ENCODE peak calls at places on chromosomes 3 and 15, in eight cellular contexts. G is CD8-positive, alpha-beta memory T cell; Z is activated CD4-positive, alpha-beta T cell treated with anti-CD3 and anti-CD28 coated beads for 24 hours; B is H54; V is NCI-H1694; U is AG10803; K is fibroblast of mammary gland; D is HEK293T. H is an unnamed sample.

GRCh38 chr3:179541094-179541493 is 21.6 kb upstream of the ACTL6A start:
- DNase-seq in G (no peak), Z (no peak), B (no peak), V (no peak), U (no peak), K (no peak), D (no peak), H (no peak)

GRCh38 chr15:57747206-57747605 is 40.7 kb downstream of the POLR2M start:
- DNase-seq in G (no peak), Z (no peak), B (no peak), V (no peak), U (no peak), K (peak), D (no peak), H (no peak)

GRCh38 chr15:73710321-73710720 is 26.1 kb downstream of the CD276 start:
- DNase-seq in G (no peak), Z (no peak), B (no peak), V (no peak), U (no peak), K (no peak), D (no peak), H (no peak)

GRCh38 chr15:56052389-56053045 is 59.1 kb upstream of the NEDD4 start:
- DNase-seq in G (peak), Z (no peak), B (peak), V (no peak), U (peak), K (peak), D (peak), H (no peak)

GRCh38 chr3:44065741-44066140 is 175.9 kb upstream of the TOPAZ1 start:
- DNase-seq in G (no peak), Z (no peak), B (no peak), V (no peak), U (no peak), K (no peak), D (no peak), H (no peak)

GRCh38 chr3:31953091-31953490 is 28.0 kb downstream of the OSBPL10 start:
- DNase-seq in G (no peak), Z (no peak), B (no peak), V (no peak), U (no peak), K (no peak), D (no peak), H (no peak)

GRCh38 chr3:172194702-172195392 is 155.5 kb downstream of the FNDC3B start:
- DNase-seq in G (no peak), Z (no peak), B (no peak), V (no peak), U (no peak), K (peak), D (peak), H (no peak)

GRCh38 chr15:88563638-88564037 is 17.2 kb upstream of the DET1 start:
- DNase-seq in G (no peak), Z (no peak), B (no peak), V (no peak), U (no peak), K (no peak), D (no peak), H (no peak)

GRCh38 chr3:139117883-139118760 is 73.4 kb upstream of the PRR23C start:
- DNase-seq in G (no peak), Z (no peak), B (no peak), V (no peak), U (no peak), K (no peak), D (no peak), H (no peak)

H was measured in colonic mucosa.